ENCODE peak calls at places on chromosomes 6 and 20, in six cellular contexts. J is HepG2, Z is K562, H is GM12878, M is A549, R is upper lobe of left lung. T is an unnamed sample.

GRCh38 chr6:158958504-158959386 is 41.3 kb downstream of the RSPH3 start:
- ATAC-seq in J (peak; percentile 77), Z (peak; percentile 66), H (peak; percentile 86), M (peak; percentile 47), R (peak; percentile 65), T (no peak)

GRCh38 chr20:54475334-54476287 is at the start of gene DOK5:
- ATAC-seq in J (no peak), Z (no peak), H (no peak), M (peak; percentile 53), R (no peak), T (peak; percentile 79)

GRCh38 chr6:122400121-122400450 is 634 bp downstream of the HSF2 start:
- ATAC-seq in J (peak; percentile 57), Z (peak; percentile 64), H (peak; percentile 42), M (no peak), R (no peak), T (no peak)

GRCh38 chr6:123802351-123802696 is 1.3 kb upstream of the NKAIN2 start:
- ATAC-seq in J (peak; percentile 33), Z (no peak), H (peak; percentile 31), M (peak; percentile 36), R (no peak), T (no peak)

GRCh38 chr6:159062564-159062945 is 17.8 kb upstream of the TAGAP start:
- ATAC-seq in J (no peak), Z (no peak), H (peak; percentile 67), M (no peak), R (no peak), T (peak; percentile 22)

GRCh38 chr6:146855889-146856288 is 257.1 kb downstream of the ADGB start:
- ATAC-seq in J (no peak), Z (no peak), H (no peak), M (no peak), R (no peak), T (no peak)

GRCh38 chr6:21634582-21634981 is 41.0 kb downstream of the SOX4 start:
- ATAC-seq in J (peak; percentile 46), Z (no peak), H (no peak), M (peak; percentile 99), R (peak; percentile 61), T (peak; percentile 57)

GRCh38 chr6:35016417-35017221 is 124.5 kb downstream of the TCP11 start:
- ATAC-seq in J (no peak), Z (no peak), H (no peak), M (no peak), R (no peak), T (peak; percentile 70)

GRCh38 chr6:116877743-116878142 is 701 bp downstream of the RFX6 start:
- ATAC-seq in J (peak; percentile 41), Z (peak; percentile 48), H (no peak), M (no peak), R (no peak), T (no peak)

GRCh38 chr20:59774204-59774641 is 159.2 kb downstream of the SYCP2 start:
- ATAC-seq in J (no peak), Z (no peak), H (no peak), M (no peak), R (no peak), T (no peak)

GRCh38 chr20:20736303-20736702 is 23.9 kb upstream of the RALGAPA2 start:
- ATAC-seq in J (no peak), Z (no peak), H (peak; percentile 70), M (no peak), R (no peak), T (no peak)

GRCh38 chr6:128379577-128379976 is 140.8 kb downstream of the PTPRK start:
- ATAC-seq in J (no peak), Z (no peak), H (no peak), M (no peak), R (no peak), T (no peak)

GRCh38 chr6:61887425-61887824 is 398.6 kb downstream of the KHDRBS2 start:
- ATAC-seq in J (no peak), Z (no peak), H (no peak), M (no peak), R (no peak), T (no peak)

GRCh38 chr6:3765415-3765814 is 13.9 kb upstream of the PXDC1 start:
- ATAC-seq in J (no peak), Z (no peak), H (no peak), M (no peak), R (no peak), T (no peak)

GRCh38 chr6:33959661-33960344 is 156.0 kb upstream of the MLN start:
- ATAC-seq in J (no peak), Z (no peak), H (no peak), M (no peak), R (no peak), T (no peak)

GRCh38 chr20:63863798-63864544 is 1.1 kb upstream of the TPD52L2 start:
- ATAC-seq in J (peak; percentile 76), Z (peak; percentile 85), H (peak; percentile 89), M (peak; percentile 72), R (peak; percentile 93), T (peak; percentile 72)

GRCh38 chr20:40754372-40754943 is 65.4 kb upstream of the MAFB start:
- ATAC-seq in J (no peak), Z (no peak), H (no peak), M (no peak), R (peak; percentile 42), T (no peak)

GRCh38 chr6:106547053-106547414 is 82.3 kb downstream of the RTN4IP1 start:
- ATAC-seq in J (no peak), Z (no peak), H (no peak), M (no peak), R (peak; percentile 75), T (peak; percentile 52)

GRCh38 chr6:154882107-154882506 is 113.0 kb upstream of the TIAM2 start:
- ATAC-seq in J (peak; percentile 38), Z (no peak), H (no peak), M (no peak), R (no peak), T (no peak)

DNA sequence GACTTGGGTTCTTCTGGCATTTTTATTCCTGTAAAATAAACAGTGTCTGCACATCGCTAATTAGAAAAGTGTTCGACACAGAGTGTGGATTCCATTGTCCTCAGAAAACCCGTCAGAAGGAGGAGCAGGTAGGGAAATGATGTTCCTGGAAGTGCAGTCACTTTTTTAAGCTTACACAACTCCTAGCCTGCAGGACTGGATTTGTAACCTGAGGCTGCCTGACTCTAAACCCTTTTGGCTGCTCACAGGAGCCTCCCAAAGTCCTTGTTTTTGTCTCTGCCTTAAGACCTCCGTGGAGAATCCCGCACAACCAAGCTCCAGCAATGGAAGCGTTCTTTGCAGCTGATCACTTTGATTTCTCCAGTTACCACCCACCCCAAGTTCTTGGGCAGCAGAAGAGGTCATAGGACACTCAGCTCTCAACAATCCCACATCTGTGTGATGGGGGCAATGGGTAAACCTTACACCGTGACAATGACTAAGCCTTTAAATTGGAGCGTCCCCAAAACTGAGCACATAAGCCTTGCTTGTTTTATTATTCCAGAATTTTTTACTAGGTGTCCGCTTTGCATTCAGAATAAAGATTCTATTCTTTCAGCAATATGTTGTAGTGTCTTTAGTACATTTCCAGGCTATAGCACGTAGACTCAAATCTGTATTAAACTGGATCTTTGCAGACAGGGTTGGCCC is 227.9 kb downstream of the TBXT start:
- ATAC-seq in J (no peak), Z (no peak), H (no peak), M (no peak), R (no peak), T (no peak)
- H3K4me3 ChIP-seq in J (no peak overlapping the region), Z (no peak overlapping the region), H (no peak overlapping the region), M (no peak overlapping the region), R (no peak overlapping the region), T (no peak overlapping the region)

GRCh38 chr6:108731229-108731565 is 117.0 kb upstream of the ARMC2 start:
- ATAC-seq in J (no peak), Z (no peak), H (no peak), M (no peak), R (no peak), T (no peak)

GRCh38 chr6:108734336-108734922 is 113.8 kb upstream of the ARMC2 start:
- ATAC-seq in J (no peak), Z (no peak), H (no peak), M (no peak), R (no peak), T (no peak)

GRCh38 chr6:108730556-108731228 is 117.5 kb upstream of the ARMC2 start:
- ATAC-seq in J (no peak), Z (no peak), H (no peak), M (no peak), R (no peak), T (no peak)

GRCh38 chr6:108733706-108734105 is 114.5 kb upstream of the ARMC2 start:
- ATAC-seq in J (no peak), Z (no peak), H (no peak), M (no peak), R (no peak), T (no peak)

DNA sequence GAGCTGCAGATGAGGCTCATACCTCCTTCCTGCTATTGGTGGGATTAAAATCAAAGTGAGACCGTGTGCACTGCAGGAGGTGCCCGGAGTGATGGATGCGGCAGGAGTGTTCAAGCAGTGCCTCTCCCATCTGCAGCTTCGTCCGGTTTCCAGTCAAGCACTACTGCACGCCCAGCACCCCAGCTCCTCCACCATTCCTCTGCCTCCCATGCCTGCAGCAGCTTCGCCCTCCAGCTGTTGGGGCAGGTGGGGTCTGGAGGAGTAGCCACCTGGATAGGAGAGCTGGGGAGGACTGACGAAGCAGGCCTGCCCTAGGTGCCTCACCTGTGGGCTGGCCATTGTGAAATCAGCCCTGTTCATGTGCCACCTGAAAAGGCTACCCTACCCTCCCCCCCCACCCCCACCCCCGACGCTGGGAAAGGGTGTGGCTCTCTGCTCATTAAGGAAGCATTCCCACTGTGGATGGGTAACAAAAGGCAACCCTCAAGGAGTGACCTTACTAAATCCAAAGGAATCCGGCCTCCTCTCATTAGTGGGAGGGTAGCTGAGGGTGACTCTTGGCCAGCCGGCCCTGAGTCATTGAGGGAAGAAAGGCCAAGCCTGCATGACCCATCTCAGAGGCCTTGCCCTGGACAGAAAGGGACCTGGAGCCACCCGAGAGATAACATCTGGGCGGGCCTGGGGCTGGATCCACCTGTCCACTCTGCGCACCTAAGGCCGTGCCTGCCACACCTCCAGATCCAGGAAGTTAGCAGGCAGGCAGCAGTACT is 115.9 kb upstream of the ARMC2 start:
- ATAC-seq in J (peak; percentile 24), Z (no peak), H (no peak), M (no peak), R (no peak), T (peak; percentile 23)
- TF ChIP-seq EP300 in J (no peak), Z (no peak), H (no peak), M (no peak), R (no peak), T (no peak)

DNA sequence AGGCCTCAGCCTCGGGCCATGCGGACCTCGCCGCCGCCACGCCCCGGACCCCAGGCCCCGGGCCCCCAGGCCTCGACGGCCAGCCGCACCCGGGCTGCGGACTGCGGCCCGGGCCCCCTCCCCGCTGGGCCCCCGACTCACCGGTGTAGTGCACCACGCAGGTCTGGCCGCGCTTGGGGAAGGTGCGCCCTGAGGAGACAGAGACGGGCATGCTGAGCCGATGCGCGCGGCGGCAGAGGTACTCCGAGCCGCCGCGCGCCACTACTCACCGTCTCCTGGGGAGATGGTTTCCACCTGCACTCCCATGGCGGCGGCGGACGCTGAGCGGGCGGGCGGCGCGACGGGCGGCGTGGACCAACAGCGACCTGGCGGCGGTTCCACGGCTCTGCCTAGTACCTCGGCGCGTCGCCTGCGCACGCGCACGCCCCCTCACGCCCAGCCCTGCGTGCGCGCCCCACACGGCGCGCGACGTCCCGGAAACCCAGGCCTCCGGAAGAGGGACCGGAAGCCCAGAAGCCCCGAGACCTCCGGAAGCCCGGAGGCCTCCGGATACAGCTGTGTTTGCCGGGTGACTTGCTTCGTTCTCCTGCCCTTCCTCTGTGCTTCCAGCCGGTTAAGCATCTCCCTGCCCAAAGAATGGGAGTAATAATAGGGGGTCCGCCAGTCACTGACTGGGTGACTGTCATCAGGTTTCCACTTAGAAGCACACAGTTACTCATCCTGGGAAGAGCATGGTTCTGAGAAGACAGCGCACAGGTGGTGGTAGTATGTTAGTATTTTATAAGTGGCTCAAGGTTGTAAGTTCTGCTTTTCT is at the start of gene FKBP1A:
- ATAC-seq in J (peak; percentile 95), Z (peak; percentile 95), H (peak; percentile 87), M (peak; percentile 96), R (peak; percentile 97), T (peak; percentile 97)
- TF ChIP-seq CTCF in J (peak; percentile 48), Z (peak; percentile 5), H (peak; percentile 7), M (no peak), R (peak; percentile 18), T (no peak)

GRCh38 chr20:25622049-25622448 is 1.8 kb downstream of the NANP start:
- ATAC-seq in J (no peak), Z (no peak), H (no peak), M (no peak), R (no peak), T (no peak)
- H3K4me3 ChIP-seq in J (peak overlapping the region; percentile 80), Z (peak overlapping the region; percentile 59), H (no peak overlapping the region), M (peak overlapping the region; percentile 92), R (no peak overlapping the region), T (no peak overlapping the region)

T was measured in gastroesophageal sphincter.